ENCODE peak calls at places on chromosome 6, in seven cellular contexts. One of them, this sample, is unnamed.

GRCh38 chr6:133435065-133435728 is 194.0 kb downstream of the EYA4 start:
- DNase-seq in psoas muscle: peak; percentile 81
- DNase-seq in kidney: no peak
- DNase-seq in naive thymus-derived CD4-positive, alpha-beta T cell: no peak
- DNase-seq in CD8-positive, alpha-beta T cell: no peak
- DNase-seq in HepG2: no peak
- DNase-seq in transverse colon: no peak
- DNase-seq in this sample: no peak

GRCh38 chr6:147219463-147219862 is 15.2 kb downstream of the STXBP5 start:
- DNase-seq in psoas muscle: no peak
- DNase-seq in kidney: no peak
- DNase-seq in naive thymus-derived CD4-positive, alpha-beta T cell: no peak
- DNase-seq in CD8-positive, alpha-beta T cell: no peak
- DNase-seq in HepG2: no peak
- DNase-seq in transverse colon: no peak
- DNase-seq in this sample: no peak

GRCh38 chr6:134908906-134909516 is 40.9 kb downstream of the ALDH8A1 start:
- DNase-seq in psoas muscle: peak; percentile 90
- DNase-seq in kidney: peak; percentile 83
- DNase-seq in naive thymus-derived CD4-positive, alpha-beta T cell: no peak
- DNase-seq in CD8-positive, alpha-beta T cell: no peak
- DNase-seq in HepG2: peak; percentile 7
- DNase-seq in transverse colon: peak; percentile 41
- DNase-seq in this sample: peak; percentile 96

GRCh38 chr6:153024401-153025017 is 22.0 kb upstream of the MTRF1L start:
- DNase-seq in psoas muscle: no peak
- DNase-seq in kidney: no peak
- DNase-seq in naive thymus-derived CD4-positive, alpha-beta T cell: peak; percentile 46
- DNase-seq in CD8-positive, alpha-beta T cell: no peak
- DNase-seq in HepG2: peak; percentile 75
- DNase-seq in transverse colon: peak; percentile 22
- DNase-seq in this sample: no peak

GRCh38 chr6:158018851-158019361 is 37.2 kb downstream of the SYNJ2 start:
- DNase-seq in psoas muscle: no peak
- DNase-seq in kidney: peak; percentile 37
- DNase-seq in naive thymus-derived CD4-positive, alpha-beta T cell: no peak
- DNase-seq in CD8-positive, alpha-beta T cell: no peak
- DNase-seq in HepG2: no peak
- DNase-seq in transverse colon: no peak
- DNase-seq in this sample: peak; percentile 34

GRCh38 chr6:119459207-119459974 is 109.8 kb upstream of the MAN1A1 start:
- DNase-seq in psoas muscle: no peak
- DNase-seq in kidney: no peak
- DNase-seq in naive thymus-derived CD4-positive, alpha-beta T cell: no peak
- DNase-seq in CD8-positive, alpha-beta T cell: no peak
- DNase-seq in HepG2: no peak
- DNase-seq in transverse colon: no peak
- DNase-seq in this sample: no peak

GRCh38 chr6:157471895-157472686 is 91.1 kb downstream of the ZDHHC14 start:
- DNase-seq in psoas muscle: no peak
- DNase-seq in kidney: peak; percentile 46
- DNase-seq in naive thymus-derived CD4-positive, alpha-beta T cell: no peak
- DNase-seq in CD8-positive, alpha-beta T cell: no peak
- DNase-seq in HepG2: no peak
- DNase-seq in transverse colon: no peak
- DNase-seq in this sample: no peak

GRCh38 chr6:140857734-140858380 is 1274.9 kb upstream of the GJE1 start:
- DNase-seq in psoas muscle: no peak
- DNase-seq in kidney: no peak
- DNase-seq in naive thymus-derived CD4-positive, alpha-beta T cell: no peak
- DNase-seq in CD8-positive, alpha-beta T cell: no peak
- DNase-seq in HepG2: no peak
- DNase-seq in transverse colon: no peak
- DNase-seq in this sample: no peak

GRCh38 chr6:146027586-146028249 is 1.1 kb upstream of the GRM1 start:
- DNase-seq in psoas muscle: no peak
- DNase-seq in kidney: peak; percentile 37
- DNase-seq in naive thymus-derived CD4-positive, alpha-beta T cell: no peak
- DNase-seq in CD8-positive, alpha-beta T cell: no peak
- DNase-seq in HepG2: no peak
- DNase-seq in transverse colon: peak; percentile 6
- DNase-seq in this sample: no peak

GRCh38 chr6:14713561-14713960 is 532.3 kb upstream of the JARID2 start:
- DNase-seq in psoas muscle: no peak
- DNase-seq in kidney: no peak
- DNase-seq in naive thymus-derived CD4-positive, alpha-beta T cell: no peak
- DNase-seq in CD8-positive, alpha-beta T cell: no peak
- DNase-seq in HepG2: no peak
- DNase-seq in transverse colon: no peak
- DNase-seq in this sample: no peak

GRCh38 chr6:14716499-14717146 is 529.2 kb upstream of the JARID2 start:
- DNase-seq in psoas muscle: no peak
- DNase-seq in kidney: no peak
- DNase-seq in naive thymus-derived CD4-positive, alpha-beta T cell: no peak
- DNase-seq in CD8-positive, alpha-beta T cell: no peak
- DNase-seq in HepG2: no peak
- DNase-seq in transverse colon: no peak
- DNase-seq in this sample: no peak

GRCh38 chr6:14711704-14712397 is 534.0 kb upstream of the JARID2 start:
- DNase-seq in psoas muscle: no peak
- DNase-seq in kidney: no peak
- DNase-seq in naive thymus-derived CD4-positive, alpha-beta T cell: no peak
- DNase-seq in CD8-positive, alpha-beta T cell: no peak
- DNase-seq in HepG2: no peak
- DNase-seq in transverse colon: no peak
- DNase-seq in this sample: no peak

GRCh38 chr6:14713008-14713452 is 532.8 kb upstream of the JARID2 start:
- DNase-seq in psoas muscle: peak; percentile 64
- DNase-seq in kidney: no peak
- DNase-seq in naive thymus-derived CD4-positive, alpha-beta T cell: no peak
- DNase-seq in CD8-positive, alpha-beta T cell: no peak
- DNase-seq in HepG2: no peak
- DNase-seq in transverse colon: no peak
- DNase-seq in this sample: no peak

GRCh38 chr6:14713966-14714631 is 531.8 kb upstream of the JARID2 start:
- DNase-seq in psoas muscle: no peak
- DNase-seq in kidney: no peak
- DNase-seq in naive thymus-derived CD4-positive, alpha-beta T cell: no peak
- DNase-seq in CD8-positive, alpha-beta T cell: no peak
- DNase-seq in HepG2: no peak
- DNase-seq in transverse colon: no peak
- DNase-seq in this sample: no peak
- H3K27ac ChIP-seq in psoas muscle: no peak overlapping the region
- H3K27ac ChIP-seq in kidney: no peak overlapping the region
- H3K27ac ChIP-seq in naive thymus-derived CD4-positive, alpha-beta T cell: no peak overlapping the region
- H3K27ac ChIP-seq in CD8-positive, alpha-beta T cell: no peak overlapping the region
- H3K27ac ChIP-seq in HepG2: no peak overlapping the region
- H3K27ac ChIP-seq in transverse colon: no peak overlapping the region
- H3K27ac ChIP-seq in this sample: peak overlapping the region; percentile 75

GRCh38 chr6:31249184-31249583 is 22.7 kb downstream of the HLA-C start:
- DNase-seq in psoas muscle: no peak
- DNase-seq in kidney: no peak
- DNase-seq in naive thymus-derived CD4-positive, alpha-beta T cell: no peak
- DNase-seq in CD8-positive, alpha-beta T cell: no peak
- DNase-seq in HepG2: no peak
- DNase-seq in transverse colon: no peak
- DNase-seq in this sample: no peak
- H3K27ac ChIP-seq in psoas muscle: no peak overlapping the region
- H3K27ac ChIP-seq in kidney: no peak overlapping the region
- H3K27ac ChIP-seq in naive thymus-derived CD4-positive, alpha-beta T cell: no peak overlapping the region
- H3K27ac ChIP-seq in CD8-positive, alpha-beta T cell: no peak overlapping the region
- H3K27ac ChIP-seq in HepG2: no peak overlapping the region
- H3K27ac ChIP-seq in transverse colon: no peak overlapping the region
- H3K27ac ChIP-seq in this sample: no peak overlapping the region

DNA sequence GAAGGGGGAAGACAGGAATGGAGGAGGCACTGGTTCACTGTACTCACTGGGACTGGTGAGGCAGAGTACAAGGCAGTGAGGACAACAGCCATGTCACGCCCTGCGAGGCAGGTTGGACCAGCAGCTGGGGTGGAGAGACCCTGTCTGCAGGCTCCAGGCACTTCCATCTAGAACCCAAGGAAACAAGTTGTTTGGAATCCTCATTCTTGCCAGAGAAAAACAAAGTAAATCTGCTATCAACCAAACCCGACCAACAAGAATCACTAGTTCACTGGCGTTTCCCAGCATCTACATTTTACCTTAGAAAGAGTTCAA is 98.5 kb upstream of the CDYL start:
- DNase-seq in psoas muscle: no peak
- DNase-seq in kidney: no peak
- DNase-seq in naive thymus-derived CD4-positive, alpha-beta T cell: no peak
- DNase-seq in CD8-positive, alpha-beta T cell: no peak
- DNase-seq in HepG2: no peak
- DNase-seq in transverse colon: no peak
- DNase-seq in this sample: no peak
- H3K27ac ChIP-seq in psoas muscle: no peak overlapping the region
- H3K27ac ChIP-seq in kidney: no peak overlapping the region
- H3K27ac ChIP-seq in naive thymus-derived CD4-positive, alpha-beta T cell: no peak overlapping the region
- H3K27ac ChIP-seq in CD8-positive, alpha-beta T cell: no peak overlapping the region
- H3K27ac ChIP-seq in HepG2: no peak overlapping the region
- H3K27ac ChIP-seq in transverse colon: no peak overlapping the region
- H3K27ac ChIP-seq in this sample: no peak overlapping the region

DNA sequence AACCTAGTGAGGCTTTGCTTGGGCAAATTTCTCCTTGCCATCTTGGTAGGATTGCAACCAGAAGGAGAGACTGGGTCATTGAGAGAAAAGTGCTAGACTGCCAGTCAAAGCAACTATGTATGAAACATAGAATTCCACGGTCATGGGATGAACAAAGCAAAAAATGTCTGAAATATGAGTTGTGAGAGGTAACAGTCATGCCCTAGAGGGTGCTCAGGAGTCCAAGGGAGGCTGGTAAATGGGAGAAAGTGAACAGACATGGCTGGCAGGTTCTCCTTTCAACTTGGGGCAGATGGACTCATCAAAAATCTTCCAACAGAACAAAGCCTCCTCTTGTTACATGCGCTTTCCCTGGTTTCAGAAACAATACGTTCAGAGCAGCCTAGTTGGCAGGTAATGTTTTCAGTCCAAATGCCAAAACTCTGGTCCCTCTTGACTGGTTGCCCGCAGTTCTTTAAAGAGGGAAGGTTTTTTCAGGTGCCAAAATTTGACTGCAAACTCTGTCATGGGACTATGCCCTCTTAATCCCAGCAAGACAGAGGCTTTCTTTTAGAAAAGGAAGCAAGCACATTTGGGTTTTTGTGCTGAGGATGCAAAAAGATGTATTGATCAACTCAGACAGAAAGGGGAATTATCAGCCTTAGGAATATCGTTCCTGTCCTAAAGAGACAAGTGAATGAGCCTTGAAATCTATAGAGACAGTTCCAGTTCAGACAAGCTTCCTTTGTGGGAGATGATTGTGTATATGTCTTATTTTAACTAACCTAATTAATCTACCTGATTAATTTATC is 68.5 kb upstream of the SASH1 start:
- DNase-seq in psoas muscle: no peak
- DNase-seq in kidney: no peak
- DNase-seq in naive thymus-derived CD4-positive, alpha-beta T cell: no peak
- DNase-seq in CD8-positive, alpha-beta T cell: no peak
- DNase-seq in HepG2: no peak
- DNase-seq in transverse colon: no peak
- DNase-seq in this sample: no peak
- H3K27ac ChIP-seq in psoas muscle: no peak overlapping the region
- H3K27ac ChIP-seq in kidney: no peak overlapping the region
- H3K27ac ChIP-seq in naive thymus-derived CD4-positive, alpha-beta T cell: no peak overlapping the region
- H3K27ac ChIP-seq in CD8-positive, alpha-beta T cell: no peak overlapping the region
- H3K27ac ChIP-seq in HepG2: no peak overlapping the region
- H3K27ac ChIP-seq in transverse colon: no peak overlapping the region
- H3K27ac ChIP-seq in this sample: no peak overlapping the region

GRCh38 chr6:11920566-11920965 is 91.5 kb upstream of the HIVEP1 start:
- DNase-seq in psoas muscle: no peak
- DNase-seq in kidney: no peak
- DNase-seq in naive thymus-derived CD4-positive, alpha-beta T cell: no peak
- DNase-seq in CD8-positive, alpha-beta T cell: no peak
- DNase-seq in HepG2: no peak
- DNase-seq in transverse colon: no peak
- DNase-seq in this sample: no peak

GRCh38 chr6:11919771-11920440 is 92.2 kb upstream of the HIVEP1 start:
- DNase-seq in psoas muscle: no peak
- DNase-seq in kidney: no peak
- DNase-seq in naive thymus-derived CD4-positive, alpha-beta T cell: no peak
- DNase-seq in CD8-positive, alpha-beta T cell: no peak
- DNase-seq in HepG2: no peak
- DNase-seq in transverse colon: no peak
- DNase-seq in this sample: no peak

GRCh38 chr6:11918021-11918738 is 93.9 kb upstream of the HIVEP1 start:
- DNase-seq in psoas muscle: no peak
- DNase-seq in kidney: no peak
- DNase-seq in naive thymus-derived CD4-positive, alpha-beta T cell: no peak
- DNase-seq in CD8-positive, alpha-beta T cell: no peak
- DNase-seq in HepG2: no peak
- DNase-seq in transverse colon: peak; percentile 44
- DNase-seq in this sample: no peak

GRCh38 chr6:11921017-11921438 is 91.1 kb upstream of the HIVEP1 start:
- DNase-seq in psoas muscle: peak; percentile 69
- DNase-seq in kidney: no peak
- DNase-seq in naive thymus-derived CD4-positive, alpha-beta T cell: no peak
- DNase-seq in CD8-positive, alpha-beta T cell: no peak
- DNase-seq in HepG2: no peak
- DNase-seq in transverse colon: peak; percentile 53
- DNase-seq in this sample: no peak

GRCh38 chr6:11918739-11919605 is 93.1 kb upstream of the HIVEP1 start:
- DNase-seq in psoas muscle: no peak
- DNase-seq in kidney: no peak
- DNase-seq in naive thymus-derived CD4-positive, alpha-beta T cell: no peak
- DNase-seq in CD8-positive, alpha-beta T cell: no peak
- DNase-seq in HepG2: no peak
- DNase-seq in transverse colon: no peak
- DNase-seq in this sample: no peak
- H3K27ac ChIP-seq in psoas muscle: no peak overlapping the region
- H3K27ac ChIP-seq in kidney: no peak overlapping the region
- H3K27ac ChIP-seq in naive thymus-derived CD4-positive, alpha-beta T cell: no peak overlapping the region
- H3K27ac ChIP-seq in CD8-positive, alpha-beta T cell: no peak overlapping the region
- H3K27ac ChIP-seq in HepG2: no peak overlapping the region
- H3K27ac ChIP-seq in transverse colon: peak overlapping the region; percentile 65
- H3K27ac ChIP-seq in this sample: no peak overlapping the region

DNA sequence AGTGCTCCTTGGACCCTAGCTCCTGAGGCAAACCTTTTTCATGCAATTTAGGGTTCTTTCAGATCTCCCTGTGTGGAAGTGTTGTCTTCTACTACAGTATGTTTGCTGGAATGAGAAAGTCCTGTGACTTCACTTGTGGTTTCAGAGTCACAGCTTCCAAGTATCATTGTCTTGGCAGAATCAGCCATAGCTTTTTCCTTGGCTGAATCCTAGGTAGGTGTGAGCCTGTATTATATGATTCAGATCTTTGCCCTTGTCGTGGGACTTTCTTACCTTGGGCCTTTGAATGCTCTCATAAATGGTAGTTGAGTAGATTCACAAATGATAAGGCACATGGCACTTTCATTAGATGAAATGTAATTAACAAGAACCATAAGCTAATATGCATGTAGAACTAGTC is 16.5 kb downstream of the CARMIL1 start:
- DNase-seq in psoas muscle: no peak
- DNase-seq in kidney: no peak
- DNase-seq in naive thymus-derived CD4-positive, alpha-beta T cell: no peak
- DNase-seq in CD8-positive, alpha-beta T cell: no peak
- DNase-seq in HepG2: no peak
- DNase-seq in transverse colon: no peak
- DNase-seq in this sample: no peak
- H3K27ac ChIP-seq in psoas muscle: no peak overlapping the region
- H3K27ac ChIP-seq in kidney: no peak overlapping the region
- H3K27ac ChIP-seq in naive thymus-derived CD4-positive, alpha-beta T cell: no peak overlapping the region
- H3K27ac ChIP-seq in CD8-positive, alpha-beta T cell: no peak overlapping the region
- H3K27ac ChIP-seq in HepG2: no peak overlapping the region
- H3K27ac ChIP-seq in transverse colon: no peak overlapping the region
- H3K27ac ChIP-seq in this sample: no peak overlapping the region

This sample was measured in RWPE2.